ENCODE peak calls at places on chromosomes 1 and 21, in nine cellular contexts. E, K, N, R, V, B, L, G and S are unnamed samples.

GRCh38 chr1:86965012-86965826 is 50.8 kb downstream of the HS2ST1 start:
- DNase-seq in L (no peak), G (peak; percentile 23), E (no peak), N (no peak), B (peak; percentile 1), V (peak; percentile 50), R (no peak), K (peak; percentile 29), S (no peak)

GRCh38 chr1:181497870-181498269 is 14.6 kb downstream of the CACNA1E start:
- DNase-seq in R (no peak), N (no peak), B (no peak), E (no peak), G (no peak), L (no peak), V (no peak), K (no peak), S (no peak)

GRCh38 chr1:41536296-41536695 is 51.8 kb upstream of the EDN2 start:
- DNase-seq in E (peak; percentile 45), B (no peak), N (no peak), K (no peak), L (no peak), V (no peak), G (no peak), R (no peak), S (peak; percentile 71)

GRCh38 chr1:119367332-119368124 is 1.1 kb upstream of the HAO2 start:
- DNase-seq in V (no peak), E (no peak), G (peak; percentile 27), R (no peak), B (peak; percentile 7), N (no peak), L (no peak), K (no peak), S (no peak)

GRCh38 chr1:215526147-215526845 is 40.8 kb upstream of the KCTD3 start:
- DNase-seq in L (no peak), B (no peak), R (no peak), G (peak; percentile 43), V (no peak), N (no peak), E (no peak), K (no peak), S (no peak)

GRCh38 chr21:17712887-17713286 is 100.2 kb upstream of the BTG3 start:
- DNase-seq in V (no peak), K (no peak), G (no peak), R (no peak), E (no peak), B (no peak), L (no peak), N (no peak), S (no peak)

GRCh38 chr1:216705686-216706085 is 17.5 kb downstream of the ESRRG start:
- DNase-seq in K (peak; percentile 39), R (peak; percentile 69), V (no peak), L (peak; percentile 20), N (no peak), G (no peak), B (no peak), E (no peak), S (no peak)

GRCh38 chr1:167165948-167166702 is 54.6 kb upstream of the POU2F1 start:
- DNase-seq in E (no peak), L (no peak), R (no peak), K (no peak), G (no peak), N (no peak), B (no peak), V (no peak), S (no peak)

GRCh38 chr1:67566803-67567202 is 118.2 kb upstream of the GADD45A start:
- DNase-seq in L (no peak), R (no peak), V (no peak), E (no peak), G (no peak), N (no peak), K (no peak), B (no peak), S (no peak)

DNA sequence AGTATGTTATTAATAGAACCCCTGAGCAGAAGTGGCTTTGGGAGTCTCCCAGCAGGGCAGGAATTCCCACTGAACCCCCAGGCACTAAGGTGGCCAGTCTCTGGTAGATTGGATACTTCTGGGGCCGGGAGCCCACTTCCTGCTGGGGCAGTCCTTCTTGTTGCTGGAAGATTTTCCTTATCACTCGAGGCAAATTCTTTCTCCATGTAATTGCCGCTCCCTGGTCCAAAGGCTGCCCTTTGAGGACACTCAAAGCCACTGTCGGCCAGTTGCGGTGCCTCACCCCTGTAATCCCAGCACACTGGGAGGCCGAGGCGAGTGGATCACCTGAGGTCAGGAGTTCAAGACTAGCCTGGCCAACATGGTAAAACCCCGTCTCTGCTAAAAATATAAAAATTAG is 22.6 kb upstream of the TNFRSF1B start:
- DNase-seq in K (no peak), E (no peak), R (no peak), L (no peak), B (no peak), N (no peak), G (no peak), V (no peak), S (no peak)
- H3K27ac ChIP-seq in K (no peak overlapping the region), E (peak overlapping the region; percentile 98), R (no peak overlapping the region), L (peak overlapping the region; percentile 65), B (peak overlapping the region; percentile 67), N (no peak overlapping the region), G (no peak overlapping the region), V (peak overlapping the region; percentile 81), S (peak overlapping the region; percentile 37)

GRCh38 chr1:22159858-22160257 is 17.0 kb upstream of the WNT4 start:
- DNase-seq in K (no peak), R (no peak), E (no peak), L (no peak), B (no peak), G (no peak), V (no peak), N (no peak), S (no peak)
- H3K4me3 ChIP-seq in K (no peak overlapping the region), R (no peak overlapping the region), E (no peak overlapping the region), L (no peak overlapping the region), B (no peak overlapping the region), G (no peak overlapping the region), V (no peak overlapping the region), N (no peak overlapping the region), S (no peak overlapping the region)

GRCh38 chr1:59155326-59155725 is 141.6 kb upstream of the FGGY start:
- DNase-seq in V (no peak), N (no peak), G (no peak), L (no peak), E (no peak), R (no peak), K (no peak), B (peak; percentile 92), S (no peak)
- H3K27ac ChIP-seq in V (no peak overlapping the region), N (no peak overlapping the region), G (no peak overlapping the region), L (peak overlapping the region; percentile 1), E (peak overlapping the region; percentile 48), R (no peak overlapping the region), K (no peak overlapping the region), B (peak overlapping the region; percentile 38), S (peak overlapping the region; percentile 30)

GRCh38 chr1:21668232-21669032 is 725 bp downstream of the RAP1GAP start:
- DNase-seq in V (no peak), R (peak; percentile 23), E (no peak), G (no peak), N (no peak), K (peak; percentile 41), B (no peak), L (no peak), S (no peak)
- H3K4me3 ChIP-seq in V (peak overlapping the region; percentile 36), R (peak overlapping the region; percentile 33), E (peak overlapping the region; percentile 30), G (no peak overlapping the region), N (peak overlapping the region; percentile 50), K (no peak overlapping the region), B (no peak overlapping the region), L (peak overlapping the region; percentile 64), S (no peak overlapping the region)

DNA sequence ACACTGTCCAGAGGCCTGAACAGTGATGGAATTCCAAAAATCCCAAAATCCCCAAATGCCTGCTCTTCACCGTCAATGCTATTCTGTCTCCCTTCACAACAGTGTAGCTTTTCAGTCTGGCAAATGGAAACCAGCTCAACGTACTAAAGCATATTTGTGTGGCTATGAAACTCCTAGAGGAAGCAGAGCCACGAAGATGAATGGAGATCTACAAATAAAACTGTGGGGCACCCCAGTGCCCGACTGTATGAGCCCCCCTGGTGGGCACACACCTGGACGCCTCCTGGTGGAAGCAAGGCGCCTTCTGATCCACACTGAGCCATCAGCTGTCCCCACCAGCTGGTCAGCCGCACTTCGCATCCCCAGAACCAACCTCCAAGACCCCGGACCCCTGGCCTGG is 129.1 kb upstream of the SOD1 start:
- DNase-seq in V (no peak), K (no peak), R (no peak), E (no peak), L (no peak), G (no peak), N (no peak), B (no peak), S (no peak)
- H3K27ac ChIP-seq in V (no peak overlapping the region), K (no peak overlapping the region), R (no peak overlapping the region), E (no peak overlapping the region), L (no peak overlapping the region), G (no peak overlapping the region), N (no peak overlapping the region), B (peak overlapping the region; percentile 55), S (no peak overlapping the region)